ENCODE peak calls at places on chromosome 18, in seven cellular contexts. D, Q, G, Z, L, E and V are unnamed samples.

GRCh38 chr18:21600526-21601410 is at the start of gene ESCO1:
- DNase-seq in D (peak; percentile 94), Q (peak; percentile 95), G (peak; percentile 83), Z (peak; percentile 97), L (peak; percentile 97), E (peak; percentile 99), V (peak; percentile 99)

GRCh38 chr18:7575465-7576026 is 8.4 kb downstream of the PTPRM start:
- DNase-seq in D (no peak), Q (no peak), G (no peak), Z (no peak), L (no peak), E (no peak), V (peak; percentile 62)

GRCh38 chr18:31646332-31646822 is 38.0 kb downstream of the B4GALT6 start:
- DNase-seq in D (no peak), Q (no peak), G (no peak), Z (peak; percentile 15), L (no peak), E (no peak), V (no peak)

GRCh38 chr18:39776766-39777165 is 2178.3 kb upstream of the PIK3C3 start:
- DNase-seq in D (no peak), Q (no peak), G (no peak), Z (no peak), L (no peak), E (no peak), V (no peak)

GRCh38 chr18:67239826-67240225 is 276.7 kb downstream of the DSEL start:
- DNase-seq in D (no peak), Q (no peak), G (no peak), Z (no peak), L (no peak), E (no peak), V (no peak)

GRCh38 chr18:21599585-21600525 is 649 bp downstream of the ESCO1 start:
- DNase-seq in D (peak; percentile 72), Q (peak; percentile 66), G (no peak), Z (no peak), L (no peak), E (peak; percentile 34), V (peak; percentile 79)

GRCh38 chr18:46622451-46622850 is 34.6 kb downstream of the LOXHD1 start:
- DNase-seq in D (no peak), Q (no peak), G (no peak), Z (no peak), L (no peak), E (peak; percentile 2), V (no peak)

GRCh38 chr18:68428026-68428425 is 286.9 kb downstream of the TMX3 start:
- DNase-seq in D (no peak), Q (no peak), G (no peak), Z (peak; percentile 75), L (no peak), E (no peak), V (no peak)

GRCh38 chr18:12838178-12838634 is 45.8 kb downstream of the PTPN2 start:
- DNase-seq in D (no peak), Q (no peak), G (no peak), Z (peak; percentile 80), L (no peak), E (peak; percentile 47), V (peak; percentile 78)